ENCODE peak calls at places on chromosomes 6 and 20, in four cellular contexts. E is activated CD4-positive, alpha-beta T cell treated with anti-CD3 and anti-CD28 coated beads, Interleukin-2, amount 50 U/mL, for 4 hours; I is KG1; J is lower lobe of right lung. T is an unnamed sample.

GRCh38 chr6:55674672-55675071 is 95.7 kb upstream of the HMGCLL1 start:
- DNase-seq in E (no peak), J (no peak), I (no peak), T (no peak)

GRCh38 chr20:50885781-50886180 is 45.5 kb downstream of the ADNP start:
- DNase-seq in E (no peak), J (no peak), I (no peak), T (no peak)

GRCh38 chr6:71478834-71479541 is 190.4 kb downstream of the OGFRL1 start:
- DNase-seq in J (no peak), I (no peak), E (no peak), T (no peak)

GRCh38 chr20:45407783-45408645 is at the start of gene DBNDD2:
- DNase-seq in J (no peak), E (peak), I (no peak), T (no peak)

GRCh38 chr6:22821664-22822320 is 252.4 kb downstream of the HDGFL1 start:
- DNase-seq in E (no peak), J (no peak), I (no peak), T (no peak)

GRCh38 chr20:53571555-53572286 is 21.9 kb downstream of the ZNF217 start:
- DNase-seq in J (no peak), E (no peak), I (no peak), T (no peak)

GRCh38 chr20:49751397-49751735 is 37.7 kb upstream of the B4GALT5 start:
- DNase-seq in J (no peak), E (no peak), I (no peak), T (no peak)

GRCh38 chr6:26286168-26286854 is 78.7 kb upstream of the BTN3A2 start:
- DNase-seq in J (peak), E (peak), I (peak), T (peak)

GRCh38 chr20:31972481-31973386 is 4.8 kb downstream of the XKR7 start:
- DNase-seq in J (no peak), I (no peak), E (no peak), T (no peak)

GRCh38 chr6:148407372-148407771 is 64.7 kb downstream of the SASH1 start:
- DNase-seq in I (no peak), J (no peak), E (no peak), T (no peak)

GRCh38 chr20:23415958-23416583 is 5.2 kb downstream of the NAPB start:
- DNase-seq in I (no peak), E (no peak), J (no peak), T (no peak)

GRCh38 chr6:69719602-69720193 is 77.1 kb downstream of the LMBRD1 start:
- DNase-seq in I (no peak), E (no peak), J (no peak), T (peak)

GRCh38 chr6:92827104-92827503 is 592.3 kb downstream of the EPHA7 start:
- DNase-seq in I (no peak), J (no peak), E (no peak), T (no peak)

GRCh38 chr6:76886900-76887299 is 576.4 kb downstream of the HTR1B start:
- DNase-seq in I (no peak), E (no peak), J (no peak), T (no peak)

GRCh38 chr20:840858-841567 is 7.5 kb downstream of the FAM110A start:
- DNase-seq in J (peak), E (no peak), I (no peak), T (no peak)